ENCODE peak calls at places on chromosomes 6 and 20, in five cellular contexts. One of them, this sample, is unnamed.

GRCh38 chr6:5507056-5507722 is 245.9 kb downstream of the FARS2 start:
- DNase-seq in epithelial cell of esophagus: no peak
- DNase-seq in CD8-positive, alpha-beta memory T cell: peak; percentile 36
- DNase-seq in cardiac muscle cell: no peak
- DNase-seq in A549: no peak
- DNase-seq in this sample: peak; percentile 50

GRCh38 chr20:8721098-8721497 is 347.8 kb upstream of the PLCB4 start:
- DNase-seq in epithelial cell of esophagus: peak; percentile 61
- DNase-seq in CD8-positive, alpha-beta memory T cell: peak; percentile 2
- DNase-seq in cardiac muscle cell: peak; percentile 72
- DNase-seq in A549: peak; percentile 13
- DNase-seq in this sample: no peak

GRCh38 chr20:60220655-60221054 is 262.4 kb downstream of the CDH26 start:
- DNase-seq in epithelial cell of esophagus: no peak
- DNase-seq in CD8-positive, alpha-beta memory T cell: no peak
- DNase-seq in cardiac muscle cell: no peak
- DNase-seq in A549: no peak
- DNase-seq in this sample: no peak

GRCh38 chr6:1424306-1424927 is 35.0 kb downstream of the FOXF2 start:
- DNase-seq in epithelial cell of esophagus: peak; percentile 70
- DNase-seq in CD8-positive, alpha-beta memory T cell: no peak
- DNase-seq in cardiac muscle cell: peak; percentile 66
- DNase-seq in A549: peak; percentile 63
- DNase-seq in this sample: no peak

GRCh38 chr6:100276311-100277057 is 188.2 kb downstream of the SIM1 start:
- DNase-seq in epithelial cell of esophagus: peak; percentile 28
- DNase-seq in CD8-positive, alpha-beta memory T cell: no peak
- DNase-seq in cardiac muscle cell: no peak
- DNase-seq in A549: no peak
- DNase-seq in this sample: no peak

GRCh38 chr6:32188381-32189081 is 1.5 kb downstream of the PBX2 start:
- DNase-seq in epithelial cell of esophagus: no peak
- DNase-seq in CD8-positive, alpha-beta memory T cell: no peak
- DNase-seq in cardiac muscle cell: no peak
- DNase-seq in A549: no peak
- DNase-seq in this sample: no peak

GRCh38 chr6:147603392-147604081 is 95.0 kb downstream of the SAMD5 start:
- DNase-seq in epithelial cell of esophagus: no peak
- DNase-seq in CD8-positive, alpha-beta memory T cell: no peak
- DNase-seq in cardiac muscle cell: no peak
- DNase-seq in A549: no peak
- DNase-seq in this sample: no peak

GRCh38 chr20:45406260-45407066 is 1.6 kb upstream of the DBNDD2 start:
- DNase-seq in epithelial cell of esophagus: peak; percentile 43
- DNase-seq in CD8-positive, alpha-beta memory T cell: peak; percentile 58
- DNase-seq in cardiac muscle cell: peak; percentile 72
- DNase-seq in A549: no peak
- DNase-seq in this sample: no peak

GRCh38 chr6:158459726-158460125 is 100.2 kb upstream of the TMEM181 start:
- DNase-seq in epithelial cell of esophagus: no peak
- DNase-seq in CD8-positive, alpha-beta memory T cell: no peak
- DNase-seq in cardiac muscle cell: no peak
- DNase-seq in A549: no peak
- DNase-seq in this sample: no peak

GRCh38 chr6:135012764-135013163 is 41.9 kb downstream of the HBS1L start:
- DNase-seq in epithelial cell of esophagus: peak; percentile 28
- DNase-seq in CD8-positive, alpha-beta memory T cell: no peak
- DNase-seq in cardiac muscle cell: no peak
- DNase-seq in A549: no peak
- DNase-seq in this sample: no peak

GRCh38 chr6:22551280-22551679 is 18.1 kb upstream of the HDGFL1 start:
- DNase-seq in epithelial cell of esophagus: no peak
- DNase-seq in CD8-positive, alpha-beta memory T cell: no peak
- DNase-seq in cardiac muscle cell: no peak
- DNase-seq in A549: no peak
- DNase-seq in this sample: no peak

GRCh38 chr6:161031721-161032495 is 40.3 kb downstream of the MAP3K4 start:
- DNase-seq in epithelial cell of esophagus: peak; percentile 56
- DNase-seq in CD8-positive, alpha-beta memory T cell: no peak
- DNase-seq in cardiac muscle cell: no peak
- DNase-seq in A549: no peak
- DNase-seq in this sample: no peak

GRCh38 chr20:49685809-49686208 is 27.9 kb downstream of the B4GALT5 start:
- DNase-seq in epithelial cell of esophagus: peak; percentile 28
- DNase-seq in CD8-positive, alpha-beta memory T cell: no peak
- DNase-seq in cardiac muscle cell: no peak
- DNase-seq in A549: no peak
- DNase-seq in this sample: no peak

GRCh38 chr20:2102585-2103453 is 1.2 kb downstream of the STK35 start:
- DNase-seq in epithelial cell of esophagus: peak; percentile 91
- DNase-seq in CD8-positive, alpha-beta memory T cell: peak; percentile 92
- DNase-seq in cardiac muscle cell: peak; percentile 93
- DNase-seq in A549: peak; percentile 95
- DNase-seq in this sample: peak; percentile 57

GRCh38 chr20:53352727-53353440 is 240.8 kb downstream of the ZNF217 start:
- DNase-seq in epithelial cell of esophagus: no peak
- DNase-seq in CD8-positive, alpha-beta memory T cell: no peak
- DNase-seq in cardiac muscle cell: no peak
- DNase-seq in A549: no peak
- DNase-seq in this sample: no peak

GRCh38 chr6:158233214-158233795 is 65.2 kb downstream of the GTF2H5 start:
- DNase-seq in epithelial cell of esophagus: no peak
- DNase-seq in CD8-positive, alpha-beta memory T cell: peak; percentile 18
- DNase-seq in cardiac muscle cell: peak; percentile 29
- DNase-seq in A549: no peak
- DNase-seq in this sample: no peak

GRCh38 chr6:123127807-123128206 is 131.8 kb downstream of the CLVS2 start:
- DNase-seq in epithelial cell of esophagus: peak; percentile 20
- DNase-seq in CD8-positive, alpha-beta memory T cell: no peak
- DNase-seq in cardiac muscle cell: no peak
- DNase-seq in A549: no peak
- DNase-seq in this sample: no peak

GRCh38 chr6:168053086-168053956 is 25.7 kb downstream of the FRMD1 start:
- DNase-seq in epithelial cell of esophagus: no peak
- DNase-seq in CD8-positive, alpha-beta memory T cell: no peak
- DNase-seq in cardiac muscle cell: no peak
- DNase-seq in A549: no peak
- DNase-seq in this sample: no peak

GRCh38 chr20:49989234-49990065 is 6.7 kb downstream of the SNAI1 start:
- DNase-seq in epithelial cell of esophagus: no peak
- DNase-seq in CD8-positive, alpha-beta memory T cell: no peak
- DNase-seq in cardiac muscle cell: no peak
- DNase-seq in A549: no peak
- DNase-seq in this sample: no peak

GRCh38 chr20:62929051-62929538 is 2.8 kb upstream of the DIDO1 start:
- DNase-seq in epithelial cell of esophagus: peak; percentile 59
- DNase-seq in CD8-positive, alpha-beta memory T cell: peak; percentile 49
- DNase-seq in cardiac muscle cell: peak; percentile 75
- DNase-seq in A549: no peak
- DNase-seq in this sample: no peak

GRCh38 chr20:11982289-11982957 is 64.7 kb downstream of the BTBD3 start:
- DNase-seq in epithelial cell of esophagus: no peak
- DNase-seq in CD8-positive, alpha-beta memory T cell: no peak
- DNase-seq in cardiac muscle cell: peak; percentile 18
- DNase-seq in A549: no peak
- DNase-seq in this sample: no peak

GRCh38 chr6:20686142-20686541 is 151.9 kb downstream of the CDKAL1 start:
- DNase-seq in epithelial cell of esophagus: no peak
- DNase-seq in CD8-positive, alpha-beta memory T cell: no peak
- DNase-seq in cardiac muscle cell: no peak
- DNase-seq in A549: no peak
- DNase-seq in this sample: no peak

GRCh38 chr6:105482227-105482839 is 79.5 kb upstream of the PREP start:
- DNase-seq in epithelial cell of esophagus: peak; percentile 29
- DNase-seq in CD8-positive, alpha-beta memory T cell: no peak
- DNase-seq in cardiac muscle cell: peak; percentile 90
- DNase-seq in A549: no peak
- DNase-seq in this sample: no peak

GRCh38 chr6:41602422-41602743 is 35.9 kb upstream of the MDFI start:
- DNase-seq in epithelial cell of esophagus: no peak
- DNase-seq in CD8-positive, alpha-beta memory T cell: no peak
- DNase-seq in cardiac muscle cell: no peak
- DNase-seq in A549: no peak
- DNase-seq in this sample: no peak

DNA sequence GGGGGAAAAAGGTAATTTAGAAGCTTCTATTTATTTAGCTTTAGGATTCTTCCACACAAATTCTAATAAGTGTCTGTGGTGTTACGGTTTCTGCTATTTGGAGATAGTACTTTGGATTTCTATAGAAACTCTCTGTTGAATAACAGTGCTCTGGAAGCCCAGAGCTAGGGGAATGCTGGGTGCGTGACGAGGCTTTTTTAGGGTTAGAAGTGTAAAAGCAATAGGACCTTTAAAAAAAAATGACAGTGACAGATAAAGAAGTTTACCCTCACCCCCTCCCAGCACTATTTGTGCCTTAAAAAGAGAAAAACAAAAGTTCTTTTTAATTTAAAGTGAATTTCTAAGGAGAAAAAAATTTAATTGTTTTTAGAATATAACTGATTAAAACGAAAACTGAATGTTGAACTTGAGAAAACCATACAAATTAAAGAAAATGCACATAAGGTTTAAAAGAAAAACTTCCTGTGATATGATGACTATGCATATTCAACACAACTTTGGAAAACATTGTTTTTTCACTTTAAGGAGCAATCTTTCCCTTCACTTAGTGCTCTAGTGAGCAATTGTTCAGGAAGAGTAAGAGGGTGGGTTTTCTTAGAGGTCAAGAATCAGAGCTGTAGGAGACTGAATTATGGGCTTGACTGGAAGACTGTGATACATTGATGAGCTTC is 89.6 kb upstream of the RIPOR2 start:
- DNase-seq in epithelial cell of esophagus: no peak
- DNase-seq in CD8-positive, alpha-beta memory T cell: no peak
- DNase-seq in cardiac muscle cell: no peak
- DNase-seq in A549: no peak
- DNase-seq in this sample: no peak
- H3K4me3 ChIP-seq in epithelial cell of esophagus: no peak overlapping the region
- H3K4me3 ChIP-seq in CD8-positive, alpha-beta memory T cell: no peak overlapping the region
- H3K4me3 ChIP-seq in cardiac muscle cell: no peak overlapping the region
- H3K4me3 ChIP-seq in A549: no peak overlapping the region
- H3K4me3 ChIP-seq in this sample: no peak overlapping the region

DNA sequence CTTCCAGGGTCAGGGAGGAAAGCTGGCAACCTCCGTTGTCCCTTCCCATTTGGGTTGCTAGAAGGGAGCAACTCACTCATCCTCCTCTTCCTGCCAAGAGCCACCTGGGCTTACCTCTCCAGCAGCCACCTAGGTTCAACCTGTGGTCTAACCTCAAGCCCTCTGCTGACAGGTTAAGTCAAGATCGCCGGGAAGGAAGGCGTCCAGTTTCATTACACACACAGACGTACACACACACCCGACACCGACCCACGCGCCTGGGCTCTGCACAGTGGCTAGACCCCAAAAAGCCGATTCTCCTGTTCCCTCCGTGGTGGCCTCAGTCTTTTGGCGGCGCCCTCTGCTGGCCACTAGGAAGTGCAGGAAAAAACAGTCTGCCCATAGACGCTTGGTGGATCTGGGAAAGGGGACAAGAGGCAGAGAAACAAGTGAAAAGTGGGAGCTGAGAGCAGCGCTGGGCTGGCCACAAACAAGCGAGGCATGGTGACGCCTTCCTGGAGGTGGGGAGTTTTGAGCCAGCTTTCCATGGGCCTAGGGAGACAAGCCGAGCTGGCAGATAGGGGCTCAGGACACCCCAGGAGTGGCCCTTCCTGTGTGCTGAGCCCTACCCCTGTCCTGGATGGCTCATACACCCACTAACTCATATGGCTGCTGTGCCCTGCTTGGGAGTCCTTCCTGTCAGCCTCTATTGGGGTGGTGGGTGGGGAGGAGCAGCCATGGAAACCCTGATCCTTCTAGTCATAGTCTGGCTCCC is 52.7 kb downstream of the MRPL14 start:
- DNase-seq in epithelial cell of esophagus: peak; percentile 74
- DNase-seq in CD8-positive, alpha-beta memory T cell: peak; percentile 71
- DNase-seq in cardiac muscle cell: peak; percentile 89
- DNase-seq in A549: peak; percentile 73
- DNase-seq in this sample: peak; percentile 62
- H3K4me3 ChIP-seq in epithelial cell of esophagus: no peak overlapping the region
- H3K4me3 ChIP-seq in CD8-positive, alpha-beta memory T cell: peak overlapping the region; percentile 46
- H3K4me3 ChIP-seq in cardiac muscle cell: no peak overlapping the region
- H3K4me3 ChIP-seq in A549: no peak overlapping the region
- H3K4me3 ChIP-seq in this sample: peak overlapping the region; percentile 64

DNA sequence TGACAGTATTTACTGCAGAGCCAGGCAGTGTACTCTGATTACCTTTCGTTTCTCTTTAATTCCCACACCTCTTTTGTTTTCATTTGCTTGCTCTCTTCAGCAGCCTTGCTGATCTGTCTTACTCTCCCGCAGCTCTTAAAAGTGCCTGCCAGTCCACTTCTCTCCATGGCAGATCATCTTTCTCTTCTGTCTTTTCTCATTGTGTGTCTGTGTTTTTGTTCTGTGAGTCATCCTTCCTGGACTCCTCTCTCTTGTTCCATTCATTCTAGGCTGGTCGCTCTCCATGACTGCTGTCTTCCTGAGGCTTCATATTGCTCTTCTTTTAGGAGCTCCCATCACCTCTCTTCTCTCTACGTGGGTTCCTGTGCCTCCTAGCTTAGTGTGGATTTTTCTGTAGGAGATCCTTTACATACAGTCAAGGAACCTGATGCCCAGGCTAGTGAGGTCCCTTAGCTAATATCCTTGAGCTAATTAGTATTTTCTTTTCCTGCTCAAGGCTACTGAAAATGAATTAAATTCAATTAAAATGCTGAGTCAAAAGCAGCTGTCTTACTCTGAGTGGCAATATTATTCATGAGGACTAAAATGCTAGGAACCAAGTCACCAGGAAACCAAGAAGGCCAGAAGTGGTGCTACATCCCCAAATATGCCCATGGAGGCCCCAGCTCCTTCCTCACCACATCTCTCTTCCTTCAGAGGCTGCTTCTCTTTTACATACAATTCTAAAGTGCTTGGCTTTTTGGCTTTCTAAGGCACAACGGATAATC is 86.1 kb downstream of the SLX4IP start:
- DNase-seq in epithelial cell of esophagus: peak; percentile 81
- DNase-seq in CD8-positive, alpha-beta memory T cell: no peak
- DNase-seq in cardiac muscle cell: no peak
- DNase-seq in A549: peak; percentile 43
- DNase-seq in this sample: no peak
- H3K4me3 ChIP-seq in epithelial cell of esophagus: no peak overlapping the region
- H3K4me3 ChIP-seq in CD8-positive, alpha-beta memory T cell: no peak overlapping the region
- H3K4me3 ChIP-seq in cardiac muscle cell: no peak overlapping the region
- H3K4me3 ChIP-seq in A549: no peak overlapping the region
- H3K4me3 ChIP-seq in this sample: no peak overlapping the region

GRCh38 chr20:25296094-25297093 is 48.5 kb downstream of the PYGB start:
- DNase-seq in epithelial cell of esophagus: peak; percentile 22
- DNase-seq in CD8-positive, alpha-beta memory T cell: peak; percentile 33
- DNase-seq in cardiac muscle cell: peak; percentile 40
- DNase-seq in A549: peak; percentile 71
- DNase-seq in this sample: no peak
- H3K4me3 ChIP-seq in epithelial cell of esophagus: no peak overlapping the region
- H3K4me3 ChIP-seq in CD8-positive, alpha-beta memory T cell: no peak overlapping the region
- H3K4me3 ChIP-seq in cardiac muscle cell: no peak overlapping the region
- H3K4me3 ChIP-seq in A549: no peak overlapping the region
- H3K4me3 ChIP-seq in this sample: peak overlapping the region; percentile 12

This sample was measured in GM12864.